ENCODE peak calls at places on chromosomes 12 and 14, in nine cellular contexts. C is dorsolateral prefrontal cortex, H is T-helper 1 cell, Y is GOT3, T is NCI-H2171 treated with DMSO at 0.1 percent for 48 hours, E is adrenal gland, Q is G401, O is ACHN, K is NCI-H524 treated with DMSO at 0.1 percent for 48 hours. A is an unnamed sample.

GRCh38 chr12:129337413-129337812 is 484.1 kb downstream of the GLT1D1 start:
- DNase-seq in C (no peak), H (no peak), Y (no peak), T (no peak), E (no peak), Q (no peak), O (no peak), K (no peak), A (no peak)

GRCh38 chr14:99793213-99794155 is at the start of gene EML1:
- DNase-seq in C (peak; percentile 76), H (peak; percentile 73), Y (peak; percentile 37), T (peak; percentile 77), E (peak; percentile 88), Q (peak; percentile 67), O (peak; percentile 81), K (no peak), A (peak; percentile 89)

GRCh38 chr14:104827173-104828055 is 26.5 kb downstream of the ZBTB42 start:
- DNase-seq in C (no peak), H (peak; percentile 46), Y (no peak), T (peak; percentile 68), E (no peak), Q (peak; percentile 12), O (peak; percentile 64), K (peak; percentile 27), A (no peak)

GRCh38 chr12:131674373-131674772 is 36.5 kb upstream of the SFSWAP start:
- DNase-seq in C (no peak), H (no peak), Y (no peak), T (no peak), E (no peak), Q (no peak), O (no peak), K (no peak), A (peak; percentile 39)

GRCh38 chr14:93103392-93104080 is 12.2 kb downstream of the ITPK1 start:
- DNase-seq in C (no peak), H (peak; percentile 41), Y (no peak), T (no peak), E (peak; percentile 60), Q (no peak), O (peak; percentile 75), K (no peak), A (no peak)

GRCh38 chr12:2795291-2796186 is 769 bp downstream of the FKBP4 start:
- DNase-seq in C (peak; percentile 78), H (peak; percentile 76), Y (no peak), T (peak; percentile 43), E (peak; percentile 82), Q (peak; percentile 79), O (peak; percentile 75), K (no peak), A (peak; percentile 60)

GRCh38 chr12:10726945-10727344 is 3.8 kb upstream of the YBX3 start:
- DNase-seq in C (no peak), H (no peak), Y (no peak), T (no peak), E (no peak), Q (no peak), O (no peak), K (no peak), A (no peak)

GRCh38 chr12:120218680-120219606 is 18.0 kb upstream of the RPLP0 start:
- DNase-seq in C (no peak), H (no peak), Y (no peak), T (no peak), E (no peak), Q (no peak), O (no peak), K (no peak), A (no peak)

GRCh38 chr14:77593501-77593911 is 22.9 kb downstream of the SPTLC2 start:
- DNase-seq in C (no peak), H (no peak), Y (no peak), T (no peak), E (no peak), Q (no peak), O (peak; percentile 19), K (no peak), A (no peak)

GRCh38 chr14:100522616-100523021 is 64.6 kb downstream of the BEGAIN start:
- DNase-seq in C (no peak), H (no peak), Y (no peak), T (peak; percentile 84), E (peak; percentile 44), Q (no peak), O (no peak), K (no peak), A (no peak)

GRCh38 chr14:67520482-67520881 is 12.6 kb upstream of the PLEKHH1 start:
- DNase-seq in C (no peak), H (no peak), Y (no peak), T (no peak), E (no peak), Q (no peak), O (no peak), K (no peak), A (no peak)

GRCh38 chr14:88463318-88463717 is 77.9 kb downstream of the SPATA7 start:
- DNase-seq in C (no peak), H (no peak), Y (no peak), T (no peak), E (no peak), Q (peak; percentile 19), O (peak; percentile 39), K (no peak), A (no peak)

GRCh38 chr12:13179159-13180074 is 17.1 kb upstream of the EMP1 start:
- DNase-seq in C (no peak), H (peak; percentile 42), Y (peak; percentile 14), T (peak; percentile 24), E (no peak), Q (no peak), O (peak; percentile 84), K (no peak), A (no peak)

GRCh38 chr14:58907803-58908202 is 270.0 kb downstream of the DACT1 start:
- DNase-seq in C (no peak), H (no peak), Y (no peak), T (peak; percentile 64), E (no peak), Q (no peak), O (no peak), K (no peak), A (no peak)

GRCh38 chr14:104202259-104203070 is 64.1 kb downstream of the KIF26A start:
- DNase-seq in C (no peak), H (no peak), Y (no peak), T (peak; percentile 39), E (peak; percentile 80), Q (no peak), O (no peak), K (peak; percentile 58), A (no peak)

GRCh38 chr12:46214668-46215429 is 54.0 kb downstream of the SLC38A1 start:
- DNase-seq in C (no peak), H (peak; percentile 76), Y (no peak), T (no peak), E (peak; percentile 57), Q (no peak), O (no peak), K (no peak), A (peak; percentile 64)

GRCh38 chr12:127785535-127785934 is 481.4 kb upstream of the TMEM132C start:
- DNase-seq in C (no peak), H (no peak), Y (peak; percentile 14), T (no peak), E (no peak), Q (peak; percentile 99), O (no peak), K (no peak), A (no peak)

GRCh38 chr12:43760396-43760795 is 1.6 kb downstream of the IRAK4 start:
- DNase-seq in C (no peak), H (no peak), Y (no peak), T (no peak), E (no peak), Q (no peak), O (no peak), K (no peak), A (no peak)

GRCh38 chr14:72664651-72665050 is 229.2 kb downstream of the DPF3 start:
- DNase-seq in C (no peak), H (no peak), Y (no peak), T (no peak), E (no peak), Q (no peak), O (no peak), K (no peak), A (no peak)

GRCh38 chr12:52327086-52327829 is 6.1 kb upstream of the KRT83 start:
- DNase-seq in C (peak; percentile 53), H (peak; percentile 63), Y (peak; percentile 33), T (peak; percentile 92), E (peak; percentile 93), Q (peak; percentile 89), O (peak; percentile 99), K (peak; percentile 6), A (peak; percentile 66)

GRCh38 chr12:108649668-108650067 is 16.0 kb upstream of the SELPLG start:
- DNase-seq in C (no peak), H (no peak), Y (no peak), T (no peak), E (no peak), Q (peak; percentile 70), O (peak; percentile 94), K (no peak), A (no peak)

GRCh38 chr12:48084066-48084465 is 21.8 kb downstream of the SENP1 start:
- DNase-seq in C (no peak), H (no peak), Y (no peak), T (peak; percentile 2), E (no peak), Q (peak; percentile 64), O (peak; percentile 42), K (no peak), A (no peak)

GRCh38 chr12:103560604-103561101 is 26.4 kb upstream of the STAB2 start:
- DNase-seq in C (no peak), H (no peak), Y (peak; percentile 7), T (no peak), E (no peak), Q (no peak), O (peak; percentile 99), K (no peak), A (no peak)

GRCh38 chr12:56688846-56689113 is 696 bp upstream of the PTGES3 start:
- DNase-seq in C (no peak), H (no peak), Y (no peak), T (no peak), E (no peak), Q (no peak), O (no peak), K (no peak), A (no peak)

GRCh38 chr12:75087656-75088055 is 122.0 kb downstream of the KCNC2 start:
- DNase-seq in C (no peak), H (no peak), Y (no peak), T (no peak), E (no peak), Q (peak; percentile 66), O (peak; percentile 56), K (no peak), A (no peak)

GRCh38 chr14:80606347-80606772 is 335.2 kb downstream of the CEP128 start:
- DNase-seq in C (no peak), H (no peak), Y (no peak), T (no peak), E (no peak), Q (no peak), O (no peak), K (no peak), A (no peak)

GRCh38 chr14:70808023-70808401 is 1.3 kb downstream of the MAP3K9 start:
- DNase-seq in C (no peak), H (peak; percentile 40), Y (no peak), T (peak; percentile 56), E (no peak), Q (peak; percentile 76), O (peak; percentile 62), K (peak; percentile 22), A (no peak)

GRCh38 chr14:67514203-67514607 is 18.9 kb upstream of the PLEKHH1 start:
- DNase-seq in C (no peak), H (no peak), Y (no peak), T (no peak), E (peak; percentile 62), Q (peak; percentile 89), O (no peak), K (no peak), A (no peak)

GRCh38 chr12:176321-177181 is 37.4 kb downstream of the SLC6A12 start:
- DNase-seq in C (no peak), H (no peak), Y (no peak), T (peak; percentile 100), E (peak; percentile 85), Q (peak; percentile 80), O (peak; percentile 36), K (peak; percentile 72), A (no peak)

GRCh38 chr12:109767456-109767855 is 53.8 kb downstream of the FAM222A start:
- DNase-seq in C (no peak), H (no peak), Y (no peak), T (no peak), E (no peak), Q (no peak), O (no peak), K (no peak), A (no peak)

GRCh38 chr14:36683083-36683724 is 21.5 kb downstream of the PAX9 start:
- DNase-seq in C (no peak), H (no peak), Y (no peak), T (peak; percentile 21), E (no peak), Q (no peak), O (no peak), K (no peak), A (no peak)